ENCODE peak calls at places on chromosomes 5 and 9, in four cellular contexts. One of them, this sample, is unnamed.

GRCh38 chr5:179768326-179769085 is 25.3 kb upstream of the LTC4S start:
- DNase-seq in activated T-helper 1 cell treated with anti-CD3 and anti-CD28 coated beads, Interleukin-2, amount 50 U/mL, for 16 hours: no peak
- DNase-seq in HT1080: no peak
- DNase-seq in NCI-H774: no peak
- DNase-seq in this sample: no peak

GRCh38 chr5:149024477-149024876 is 38.4 kb downstream of the SH3TC2 start:
- DNase-seq in activated T-helper 1 cell treated with anti-CD3 and anti-CD28 coated beads, Interleukin-2, amount 50 U/mL, for 16 hours: no peak
- DNase-seq in HT1080: peak; percentile 89
- DNase-seq in NCI-H774: no peak
- DNase-seq in this sample: no peak

GRCh38 chr5:66440202-66440680 is 156.0 kb upstream of the MAST4 start:
- DNase-seq in activated T-helper 1 cell treated with anti-CD3 and anti-CD28 coated beads, Interleukin-2, amount 50 U/mL, for 16 hours: no peak
- DNase-seq in HT1080: peak; percentile 83
- DNase-seq in NCI-H774: no peak
- DNase-seq in this sample: no peak

GRCh38 chr5:2902186-2902585 is 150.7 kb upstream of the IRX2 start:
- DNase-seq in activated T-helper 1 cell treated with anti-CD3 and anti-CD28 coated beads, Interleukin-2, amount 50 U/mL, for 16 hours: no peak
- DNase-seq in HT1080: no peak
- DNase-seq in NCI-H774: no peak
- DNase-seq in this sample: no peak

GRCh38 chr5:378976-379742 is 57.6 kb downstream of the AHRR start:
- DNase-seq in activated T-helper 1 cell treated with anti-CD3 and anti-CD28 coated beads, Interleukin-2, amount 50 U/mL, for 16 hours: no peak
- DNase-seq in HT1080: peak; percentile 33
- DNase-seq in NCI-H774: no peak
- DNase-seq in this sample: no peak

GRCh38 chr5:130836729-130837660 is 328.1 kb downstream of the HINT1 start:
- DNase-seq in activated T-helper 1 cell treated with anti-CD3 and anti-CD28 coated beads, Interleukin-2, amount 50 U/mL, for 16 hours: no peak
- DNase-seq in HT1080: peak; percentile 23
- DNase-seq in NCI-H774: peak; percentile 19
- DNase-seq in this sample: no peak

GRCh38 chr5:128778474-128778873 is 186.8 kb upstream of the SLC27A6 start:
- DNase-seq in activated T-helper 1 cell treated with anti-CD3 and anti-CD28 coated beads, Interleukin-2, amount 50 U/mL, for 16 hours: no peak
- DNase-seq in HT1080: no peak
- DNase-seq in NCI-H774: no peak
- DNase-seq in this sample: no peak

GRCh38 chr5:40627708-40628107 is 52.0 kb upstream of the PTGER4 start:
- DNase-seq in activated T-helper 1 cell treated with anti-CD3 and anti-CD28 coated beads, Interleukin-2, amount 50 U/mL, for 16 hours: no peak
- DNase-seq in HT1080: no peak
- DNase-seq in NCI-H774: no peak
- DNase-seq in this sample: no peak

GRCh38 chr9:91234523-91234922 is 127.2 kb downstream of the AUH start:
- DNase-seq in activated T-helper 1 cell treated with anti-CD3 and anti-CD28 coated beads, Interleukin-2, amount 50 U/mL, for 16 hours: no peak
- DNase-seq in HT1080: no peak
- DNase-seq in NCI-H774: no peak
- DNase-seq in this sample: no peak

GRCh38 chr9:96232539-96233241 is 69.3 kb downstream of the HSD17B3 start:
- DNase-seq in activated T-helper 1 cell treated with anti-CD3 and anti-CD28 coated beads, Interleukin-2, amount 50 U/mL, for 16 hours: no peak
- DNase-seq in HT1080: peak; percentile 12
- DNase-seq in NCI-H774: peak; percentile 17
- DNase-seq in this sample: no peak

GRCh38 chr5:6096101-6096500 is 282.2 kb downstream of the MED10 start:
- DNase-seq in activated T-helper 1 cell treated with anti-CD3 and anti-CD28 coated beads, Interleukin-2, amount 50 U/mL, for 16 hours: no peak
- DNase-seq in HT1080: no peak
- DNase-seq in NCI-H774: no peak
- DNase-seq in this sample: no peak

GRCh38 chr9:71703172-71703872 is 65.0 kb downstream of the CEMIP2 start:
- DNase-seq in activated T-helper 1 cell treated with anti-CD3 and anti-CD28 coated beads, Interleukin-2, amount 50 U/mL, for 16 hours: no peak
- DNase-seq in HT1080: no peak
- DNase-seq in NCI-H774: no peak
- DNase-seq in this sample: no peak

GRCh38 chr5:13624283-13625074 is 320.0 kb downstream of the DNAH5 start:
- DNase-seq in activated T-helper 1 cell treated with anti-CD3 and anti-CD28 coated beads, Interleukin-2, amount 50 U/mL, for 16 hours: no peak
- DNase-seq in HT1080: no peak
- DNase-seq in NCI-H774: no peak
- DNase-seq in this sample: no peak

GRCh38 chr5:32042571-32042970 is 131.5 kb downstream of the GOLPH3 start:
- DNase-seq in activated T-helper 1 cell treated with anti-CD3 and anti-CD28 coated beads, Interleukin-2, amount 50 U/mL, for 16 hours: no peak
- DNase-seq in HT1080: no peak
- DNase-seq in NCI-H774: no peak
- DNase-seq in this sample: no peak

GRCh38 chr9:1505489-1505888 is 455.3 kb downstream of the DMRT2 start:
- DNase-seq in activated T-helper 1 cell treated with anti-CD3 and anti-CD28 coated beads, Interleukin-2, amount 50 U/mL, for 16 hours: no peak
- DNase-seq in HT1080: no peak
- DNase-seq in NCI-H774: no peak
- DNase-seq in this sample: no peak

GRCh38 chr5:161630948-161631347 is 54.6 kb upstream of the GABRA6 start:
- DNase-seq in activated T-helper 1 cell treated with anti-CD3 and anti-CD28 coated beads, Interleukin-2, amount 50 U/mL, for 16 hours: no peak
- DNase-seq in HT1080: no peak
- DNase-seq in NCI-H774: no peak
- DNase-seq in this sample: no peak

GRCh38 chr5:84301535-84301934 is 83.1 kb downstream of the EDIL3 start:
- DNase-seq in activated T-helper 1 cell treated with anti-CD3 and anti-CD28 coated beads, Interleukin-2, amount 50 U/mL, for 16 hours: no peak
- DNase-seq in HT1080: peak; percentile 45
- DNase-seq in NCI-H774: no peak
- DNase-seq in this sample: no peak

GRCh38 chr9:107373809-107374208 is 90.7 kb downstream of the RAD23B start:
- DNase-seq in activated T-helper 1 cell treated with anti-CD3 and anti-CD28 coated beads, Interleukin-2, amount 50 U/mL, for 16 hours: no peak
- DNase-seq in HT1080: no peak
- DNase-seq in NCI-H774: no peak
- DNase-seq in this sample: no peak

GRCh38 chr9:71819115-71819739 is 50.9 kb upstream of the CEMIP2 start:
- DNase-seq in activated T-helper 1 cell treated with anti-CD3 and anti-CD28 coated beads, Interleukin-2, amount 50 U/mL, for 16 hours: no peak
- DNase-seq in HT1080: no peak
- DNase-seq in NCI-H774: no peak
- DNase-seq in this sample: no peak

GRCh38 chr5:40960027-40960426 is 50.7 kb downstream of the C7 start:
- DNase-seq in activated T-helper 1 cell treated with anti-CD3 and anti-CD28 coated beads, Interleukin-2, amount 50 U/mL, for 16 hours: no peak
- DNase-seq in HT1080: peak; percentile 64
- DNase-seq in NCI-H774: no peak
- DNase-seq in this sample: no peak

GRCh38 chr9:135087489-135087791 is at the start of gene OLFM1:
- DNase-seq in activated T-helper 1 cell treated with anti-CD3 and anti-CD28 coated beads, Interleukin-2, amount 50 U/mL, for 16 hours: no peak
- DNase-seq in HT1080: peak; percentile 32
- DNase-seq in NCI-H774: no peak
- DNase-seq in this sample: no peak

GRCh38 chr9:90821697-90822096 is 20.1 kb downstream of the SYK start:
- DNase-seq in activated T-helper 1 cell treated with anti-CD3 and anti-CD28 coated beads, Interleukin-2, amount 50 U/mL, for 16 hours: no peak
- DNase-seq in HT1080: peak; percentile 36
- DNase-seq in NCI-H774: no peak
- DNase-seq in this sample: no peak

GRCh38 chr9:130474131-130474530 is 29.4 kb downstream of the ASS1 start:
- DNase-seq in activated T-helper 1 cell treated with anti-CD3 and anti-CD28 coated beads, Interleukin-2, amount 50 U/mL, for 16 hours: no peak
- DNase-seq in HT1080: no peak
- DNase-seq in NCI-H774: no peak
- DNase-seq in this sample: no peak

GRCh38 chr9:109182940-109183798 is 16.1 kb upstream of the FRRS1L start:
- DNase-seq in activated T-helper 1 cell treated with anti-CD3 and anti-CD28 coated beads, Interleukin-2, amount 50 U/mL, for 16 hours: no peak
- DNase-seq in HT1080: peak; percentile 62
- DNase-seq in NCI-H774: no peak
- DNase-seq in this sample: no peak

GRCh38 chr9:127629468-127630081 is 17.5 kb downstream of the STXBP1 start:
- DNase-seq in activated T-helper 1 cell treated with anti-CD3 and anti-CD28 coated beads, Interleukin-2, amount 50 U/mL, for 16 hours: no peak
- DNase-seq in HT1080: peak; percentile 48
- DNase-seq in NCI-H774: no peak
- DNase-seq in this sample: no peak

GRCh38 chr5:96220610-96221390 is 212.2 kb downstream of the PCSK1 start:
- DNase-seq in activated T-helper 1 cell treated with anti-CD3 and anti-CD28 coated beads, Interleukin-2, amount 50 U/mL, for 16 hours: no peak
- DNase-seq in HT1080: peak; percentile 71
- DNase-seq in NCI-H774: no peak
- DNase-seq in this sample: no peak

GRCh38 chr5:173735171-173735570 is 118.7 kb upstream of the BOD1 start:
- DNase-seq in activated T-helper 1 cell treated with anti-CD3 and anti-CD28 coated beads, Interleukin-2, amount 50 U/mL, for 16 hours: no peak
- DNase-seq in HT1080: no peak
- DNase-seq in NCI-H774: no peak
- DNase-seq in this sample: no peak

GRCh38 chr9:128298535-128299482 is 22.7 kb downstream of the SWI5 start:
- DNase-seq in activated T-helper 1 cell treated with anti-CD3 and anti-CD28 coated beads, Interleukin-2, amount 50 U/mL, for 16 hours: no peak
- DNase-seq in HT1080: no peak
- DNase-seq in NCI-H774: no peak
- DNase-seq in this sample: no peak

GRCh38 chr5:118068886-118069285 is 919.5 kb downstream of the DTWD2 start:
- DNase-seq in activated T-helper 1 cell treated with anti-CD3 and anti-CD28 coated beads, Interleukin-2, amount 50 U/mL, for 16 hours: no peak
- DNase-seq in HT1080: no peak
- DNase-seq in NCI-H774: no peak
- DNase-seq in this sample: no peak

GRCh38 chr9:36625006-36625600 is 52.4 kb downstream of the MELK start:
- DNase-seq in activated T-helper 1 cell treated with anti-CD3 and anti-CD28 coated beads, Interleukin-2, amount 50 U/mL, for 16 hours: no peak
- DNase-seq in HT1080: peak; percentile 84
- DNase-seq in NCI-H774: no peak
- DNase-seq in this sample: peak; percentile 10

This sample was measured in ascending aorta.